ENCODE peak calls at places on chromosomes 7 and 10, in five cellular contexts. One of them, this sample, is unnamed.

GRCh38 chr10:86716466-86716865 is 40.0 kb upstream of the BMPR1A start:
- DNase-seq in A549: no peak
- DNase-seq in mucosa of descending colon: peak
- DNase-seq in cardiac muscle cell: no peak
- DNase-seq in fibroblast of the aortic adventitia: no peak
- DNase-seq in this sample: no peak

GRCh38 chr7:101243786-101244384 is 996 bp downstream of the FIS1 start:
- DNase-seq in A549: peak
- DNase-seq in mucosa of descending colon: no peak
- DNase-seq in cardiac muscle cell: no peak
- DNase-seq in fibroblast of the aortic adventitia: peak
- DNase-seq in this sample: no peak

GRCh38 chr7:77416621-77417371 is 647 bp upstream of the GSAP start:
- DNase-seq in A549: peak
- DNase-seq in mucosa of descending colon: no peak
- DNase-seq in cardiac muscle cell: no peak
- DNase-seq in fibroblast of the aortic adventitia: no peak
- DNase-seq in this sample: no peak

GRCh38 chr10:100186813-100187212 is 984 bp upstream of the ERLIN1 start:
- DNase-seq in A549: no peak
- DNase-seq in mucosa of descending colon: peak
- DNase-seq in cardiac muscle cell: no peak
- DNase-seq in fibroblast of the aortic adventitia: no peak
- DNase-seq in this sample: no peak

GRCh38 chr10:86001521-86001920 is 365.1 kb downstream of the GRID1 start:
- DNase-seq in A549: no peak
- DNase-seq in mucosa of descending colon: no peak
- DNase-seq in cardiac muscle cell: no peak
- DNase-seq in fibroblast of the aortic adventitia: no peak
- DNase-seq in this sample: no peak

GRCh38 chr10:23120001-23120934 is 24.9 kb downstream of the MSRB2 start:
- DNase-seq in A549: no peak
- DNase-seq in mucosa of descending colon: no peak
- DNase-seq in cardiac muscle cell: no peak
- DNase-seq in fibroblast of the aortic adventitia: no peak
- DNase-seq in this sample: no peak

GRCh38 chr10:30759423-30759822 is 129.9 kb upstream of the LYZL2 start:
- DNase-seq in A549: no peak
- DNase-seq in mucosa of descending colon: no peak
- DNase-seq in cardiac muscle cell: no peak
- DNase-seq in fibroblast of the aortic adventitia: peak
- DNase-seq in this sample: peak

GRCh38 chr10:4851176-4851575 is 25.2 kb downstream of the AKR1E2 start:
- DNase-seq in A549: no peak
- DNase-seq in mucosa of descending colon: no peak
- DNase-seq in cardiac muscle cell: no peak
- DNase-seq in fibroblast of the aortic adventitia: no peak
- DNase-seq in this sample: no peak

GRCh38 chr7:51314726-51315125 is 1.9 kb downstream of the COBL start:
- DNase-seq in A549: no peak
- DNase-seq in mucosa of descending colon: no peak
- DNase-seq in cardiac muscle cell: no peak
- DNase-seq in fibroblast of the aortic adventitia: no peak
- DNase-seq in this sample: no peak

GRCh38 chr10:116690356-116691078 is 51.8 kb downstream of the HSPA12A start:
- DNase-seq in A549: no peak
- DNase-seq in mucosa of descending colon: no peak
- DNase-seq in cardiac muscle cell: peak
- DNase-seq in fibroblast of the aortic adventitia: peak
- DNase-seq in this sample: peak

GRCh38 chr7:106606120-106606519 is 54.8 kb downstream of the CCDC71L start:
- DNase-seq in A549: no peak
- DNase-seq in mucosa of descending colon: no peak
- DNase-seq in cardiac muscle cell: no peak
- DNase-seq in fibroblast of the aortic adventitia: no peak
- DNase-seq in this sample: no peak

GRCh38 chr10:133245439-133246235 is 8.0 kb downstream of the VENTX start:
- DNase-seq in A549: no peak
- DNase-seq in mucosa of descending colon: peak
- DNase-seq in cardiac muscle cell: peak
- DNase-seq in fibroblast of the aortic adventitia: no peak
- DNase-seq in this sample: no peak

GRCh38 chr10:110643670-110644597 is at the start of gene RBM20:
- DNase-seq in A549: no peak
- DNase-seq in mucosa of descending colon: peak
- DNase-seq in cardiac muscle cell: peak
- DNase-seq in fibroblast of the aortic adventitia: no peak
- DNase-seq in this sample: peak

GRCh38 chr10:91088300-91089140 is 131.9 kb upstream of the PCGF5 start:
- DNase-seq in A549: peak
- DNase-seq in mucosa of descending colon: no peak
- DNase-seq in cardiac muscle cell: peak
- DNase-seq in fibroblast of the aortic adventitia: peak
- DNase-seq in this sample: peak

GRCh38 chr10:128116851-128117615 is 9.2 kb downstream of the MKI67 start:
- DNase-seq in A549: no peak
- DNase-seq in mucosa of descending colon: no peak
- DNase-seq in cardiac muscle cell: no peak
- DNase-seq in fibroblast of the aortic adventitia: no peak
- DNase-seq in this sample: no peak
- TF ChIP-seq CTCF in A549: peak
- TF ChIP-seq CTCF in mucosa of descending colon: no peak
- TF ChIP-seq CTCF in cardiac muscle cell: peak
- TF ChIP-seq CTCF in fibroblast of the aortic adventitia: no peak
- TF ChIP-seq CTCF in this sample: peak

GRCh38 chr7:37643876-37644275 is 39.7 kb upstream of the GPR141 start:
- DNase-seq in A549: no peak
- DNase-seq in mucosa of descending colon: no peak
- DNase-seq in cardiac muscle cell: peak
- DNase-seq in fibroblast of the aortic adventitia: no peak
- DNase-seq in this sample: no peak
- H3K4me3 ChIP-seq in A549: no peak
- H3K4me3 ChIP-seq in mucosa of descending colon: no peak
- H3K4me3 ChIP-seq in cardiac muscle cell: no peak
- H3K4me3 ChIP-seq in fibroblast of the aortic adventitia: no peak
- H3K4me3 ChIP-seq in this sample: no peak

GRCh38 chr7:92761391-92762098 is 74.8 kb downstream of the CDK6 start:
- DNase-seq in A549: no peak
- DNase-seq in mucosa of descending colon: no peak
- DNase-seq in cardiac muscle cell: no peak
- DNase-seq in fibroblast of the aortic adventitia: no peak
- DNase-seq in this sample: no peak
- TF ChIP-seq CTCF in A549: no peak
- TF ChIP-seq CTCF in mucosa of descending colon: no peak
- TF ChIP-seq CTCF in cardiac muscle cell: no peak
- TF ChIP-seq CTCF in fibroblast of the aortic adventitia: no peak
- TF ChIP-seq CTCF in this sample: no peak

DNA sequence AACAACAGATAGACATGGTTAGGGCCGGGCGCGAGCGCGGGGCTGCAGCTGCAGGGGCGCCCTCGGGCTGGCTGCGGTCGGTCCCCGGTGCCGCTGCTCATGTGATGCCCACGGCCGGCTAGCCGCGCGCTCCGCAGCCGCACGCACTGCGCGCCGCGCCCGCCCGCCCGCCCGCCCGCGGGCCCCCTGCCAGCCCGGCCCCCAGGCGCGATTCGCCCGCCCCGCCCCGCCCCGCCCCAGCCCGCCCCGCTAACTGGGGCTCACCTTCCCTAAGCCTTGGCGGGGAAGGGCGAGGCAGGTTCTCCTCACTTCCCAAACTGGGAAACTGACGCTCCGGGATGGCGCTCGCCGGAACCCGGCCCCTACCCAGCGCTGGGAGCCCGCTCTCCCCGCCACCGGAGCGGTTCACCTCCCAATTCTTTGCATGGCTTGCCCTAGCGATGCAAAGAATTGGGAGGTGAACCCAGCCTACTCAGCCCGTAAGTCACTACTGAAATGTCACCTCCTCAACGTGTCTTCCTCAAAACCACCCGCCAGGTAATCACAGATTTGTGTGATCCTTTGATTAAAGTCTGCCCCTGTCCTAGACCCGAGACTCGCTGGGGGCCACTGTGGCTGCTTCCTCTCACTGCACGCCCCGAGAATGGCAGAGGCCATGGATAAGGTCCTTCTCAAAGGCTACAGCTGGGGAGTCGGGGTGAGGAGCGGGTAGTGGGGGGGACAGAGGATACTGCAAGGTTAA is 162.1 kb downstream of the SH3PXD2A start:
- DNase-seq in A549: peak
- DNase-seq in mucosa of descending colon: peak
- DNase-seq in cardiac muscle cell: peak
- DNase-seq in fibroblast of the aortic adventitia: no peak
- DNase-seq in this sample: no peak
- H3K4me3 ChIP-seq in A549: peak
- H3K4me3 ChIP-seq in mucosa of descending colon: no peak
- H3K4me3 ChIP-seq in cardiac muscle cell: peak
- H3K4me3 ChIP-seq in fibroblast of the aortic adventitia: peak
- H3K4me3 ChIP-seq in this sample: peak

DNA sequence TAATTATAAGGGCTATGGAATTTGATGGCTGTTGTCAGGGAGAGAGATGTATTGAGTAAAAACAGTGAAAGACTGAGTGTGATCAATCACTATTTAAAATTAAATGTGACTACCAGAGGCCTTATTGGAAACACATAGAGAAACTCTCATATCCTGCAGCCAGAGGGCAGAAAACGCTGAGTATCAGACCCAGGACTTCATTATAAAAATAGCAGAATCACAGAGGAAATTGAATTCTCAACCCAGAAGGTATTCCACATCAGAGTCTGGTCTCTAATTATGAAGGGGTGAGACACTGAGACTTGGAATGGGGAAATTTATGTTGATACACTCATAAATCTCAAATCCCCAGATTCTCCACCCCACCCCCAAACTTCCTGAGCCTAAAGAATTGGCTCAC is 69.5 kb upstream of the IL6 start:
- DNase-seq in A549: no peak
- DNase-seq in mucosa of descending colon: no peak
- DNase-seq in cardiac muscle cell: no peak
- DNase-seq in fibroblast of the aortic adventitia: no peak
- DNase-seq in this sample: no peak
- TF ChIP-seq CTCF in A549: no peak
- TF ChIP-seq CTCF in mucosa of descending colon: no peak
- TF ChIP-seq CTCF in cardiac muscle cell: no peak
- TF ChIP-seq CTCF in fibroblast of the aortic adventitia: no peak
- TF ChIP-seq CTCF in this sample: peak

GRCh38 chr10:43204394-43204942 is 62.4 kb downstream of the RASGEF1A start:
- DNase-seq in A549: no peak
- DNase-seq in mucosa of descending colon: peak
- DNase-seq in cardiac muscle cell: no peak
- DNase-seq in fibroblast of the aortic adventitia: no peak
- DNase-seq in this sample: no peak

GRCh38 chr10:43202657-43203490 is 64.0 kb downstream of the RASGEF1A start:
- DNase-seq in A549: no peak
- DNase-seq in mucosa of descending colon: peak
- DNase-seq in cardiac muscle cell: peak
- DNase-seq in fibroblast of the aortic adventitia: no peak
- DNase-seq in this sample: no peak

GRCh38 chr10:43204943-43205671 is 61.8 kb downstream of the RASGEF1A start:
- DNase-seq in A549: peak
- DNase-seq in mucosa of descending colon: peak
- DNase-seq in cardiac muscle cell: peak
- DNase-seq in fibroblast of the aortic adventitia: peak
- DNase-seq in this sample: peak

GRCh38 chr10:43202224-43202656 is 64.0 kb downstream of the CSGALNACT2 start:
- DNase-seq in A549: no peak
- DNase-seq in mucosa of descending colon: peak
- DNase-seq in cardiac muscle cell: peak
- DNase-seq in fibroblast of the aortic adventitia: no peak
- DNase-seq in this sample: no peak

DNA sequence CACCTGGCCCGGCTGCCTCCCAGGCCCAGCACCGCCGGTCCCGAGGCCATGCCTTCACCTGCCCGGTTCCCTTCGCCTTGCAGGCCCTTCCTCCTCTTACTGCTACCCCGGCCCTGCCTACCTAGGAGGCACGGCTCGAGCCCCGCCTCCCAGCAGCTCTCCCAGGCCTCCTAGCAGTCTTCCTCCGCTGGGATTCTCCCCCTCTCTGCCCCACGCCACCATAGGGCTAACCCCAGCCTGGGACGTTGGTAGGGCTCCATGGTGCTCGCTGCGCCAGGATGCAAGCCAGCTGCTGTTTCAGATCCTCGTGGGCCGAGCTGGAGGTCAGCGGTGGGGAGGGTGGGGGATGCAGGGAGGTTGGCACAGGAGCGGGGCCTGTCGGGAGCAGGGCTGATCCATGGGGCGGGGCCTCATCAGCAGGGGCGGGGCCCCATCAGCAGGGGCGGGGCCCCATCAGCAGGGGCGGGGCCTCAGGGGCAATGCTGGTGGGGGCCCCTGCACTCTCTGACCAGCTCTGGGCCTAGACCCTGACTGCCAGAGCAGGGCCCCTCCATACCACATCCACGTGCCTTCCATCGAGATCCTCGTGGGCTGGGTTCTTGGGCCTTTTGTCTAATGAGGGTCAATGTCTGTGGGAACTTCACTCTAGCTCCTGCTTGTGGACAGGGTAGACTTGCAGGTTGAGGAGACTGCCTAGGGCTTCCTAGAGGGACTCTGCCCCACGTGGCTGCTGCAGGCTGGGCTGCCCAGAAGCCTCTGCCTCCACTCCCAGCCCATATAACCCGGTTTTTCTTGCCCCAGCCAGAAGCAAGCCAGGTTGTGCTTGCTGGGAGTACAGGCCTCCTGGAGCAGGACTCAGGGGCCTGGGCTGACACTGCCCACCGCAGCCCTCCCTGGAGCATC is 63.1 kb downstream of the RASGEF1A start:
- DNase-seq in A549: no peak
- DNase-seq in mucosa of descending colon: peak
- DNase-seq in cardiac muscle cell: peak
- DNase-seq in fibroblast of the aortic adventitia: no peak
- DNase-seq in this sample: no peak
- H3K4me3 ChIP-seq in A549: no peak
- H3K4me3 ChIP-seq in mucosa of descending colon: no peak
- H3K4me3 ChIP-seq in cardiac muscle cell: no peak
- H3K4me3 ChIP-seq in fibroblast of the aortic adventitia: peak
- H3K4me3 ChIP-seq in this sample: no peak

GRCh38 chr7:127250312-127251047 is 2.3 kb downstream of the GRM8 start:
- DNase-seq in A549: no peak
- DNase-seq in mucosa of descending colon: no peak
- DNase-seq in cardiac muscle cell: no peak
- DNase-seq in fibroblast of the aortic adventitia: peak
- DNase-seq in this sample: no peak
- TF ChIP-seq CTCF in A549: no peak
- TF ChIP-seq CTCF in mucosa of descending colon: no peak
- TF ChIP-seq CTCF in cardiac muscle cell: no peak
- TF ChIP-seq CTCF in fibroblast of the aortic adventitia: no peak
- TF ChIP-seq CTCF in this sample: no peak